ENCODE peak calls at places on chromosomes 11 and 22, in nine cellular contexts. T, Y, H, M, X, A, Z, L and P are unnamed samples.

GRCh38 chr11:75527938-75528845 is 2.5 kb upstream of the GDPD5 start:
- DNase-seq in Z (no peak), L (no peak), H (no peak), M (no peak), A (no peak), T (no peak), Y (no peak), X (no peak), P (no peak)

GRCh38 chr11:86152006-86152862 is 83.3 kb upstream of the PICALM start:
- DNase-seq in X (no peak), A (no peak), L (no peak), Z (no peak), H (no peak), Y (no peak), T (no peak), M (no peak), P (no peak)

GRCh38 chr11:102776454-102776853 is 4.0 kb downstream of the MMP10 start:
- DNase-seq in Y (no peak), T (no peak), L (no peak), M (no peak), A (no peak), H (no peak), X (no peak), Z (no peak), P (no peak)

GRCh38 chr11:45872513-45873356 is 12.7 kb upstream of the MAPK8IP1 start:
- DNase-seq in Z (peak; percentile 20), X (peak; percentile 8), T (peak; percentile 81), L (peak; percentile 94), M (peak; percentile 65), A (no peak), H (no peak), Y (no peak), P (no peak)

GRCh38 chr11:83035070-83035854 is 36.4 kb downstream of the RAB30 start:
- DNase-seq in L (no peak), H (no peak), Y (no peak), T (no peak), A (no peak), Z (no peak), X (no peak), M (no peak), P (no peak)

GRCh38 chr11:56846631-56847400 is 98.3 kb upstream of the OR9G4 start:
- DNase-seq in H (no peak), Z (no peak), A (no peak), M (no peak), T (no peak), X (no peak), L (no peak), Y (no peak), P (no peak)

GRCh38 chr11:119445850-119446249 is 22.9 kb upstream of the THY1 start:
- DNase-seq in T (peak; percentile 46), L (no peak), H (no peak), A (no peak), Y (no peak), X (peak; percentile 39), M (no peak), Z (no peak), P (no peak)

GRCh38 chr11:84452211-84452610 is 1166.0 kb upstream of the CCDC90B start:
- DNase-seq in Z (no peak), X (no peak), L (no peak), Y (no peak), H (no peak), T (no peak), A (no peak), M (no peak), P (no peak)

GRCh38 chr11:44112083-44112865 is 16.8 kb downstream of the EXT2 start:
- DNase-seq in A (no peak), L (no peak), H (peak; percentile 20), Z (no peak), X (no peak), T (peak; percentile 55), Y (no peak), M (peak; percentile 51), P (no peak)

GRCh38 chr11:13215157-13215556 is 62.4 kb upstream of the BMAL1 start:
- DNase-seq in M (no peak), X (no peak), L (no peak), Z (no peak), A (no peak), T (no peak), H (no peak), Y (no peak), P (no peak)

GRCh38 chr11:92843455-92843854 is 126.0 kb upstream of the MTNR1B start:
- DNase-seq in X (peak; percentile 94), T (no peak), Y (no peak), H (peak; percentile 40), M (no peak), Z (no peak), A (no peak), L (no peak), P (no peak)

GRCh38 chr11:120339394-120339890 is 3.2 kb downstream of the ARHGEF12 start:
- DNase-seq in H (peak; percentile 54), Y (no peak), Z (no peak), X (peak; percentile 89), L (peak; percentile 52), A (no peak), M (no peak), T (peak; percentile 18), P (no peak)

GRCh38 chr22:42639541-42640241 is 710 bp downstream of the ATP5MGL start:
- DNase-seq in Y (no peak), A (no peak), T (peak; percentile 2), L (peak; percentile 27), M (no peak), X (no peak), Z (no peak), H (no peak), P (no peak)

GRCh38 chr11:12841946-12842630 is 167.0 kb upstream of the RASSF10 start:
- DNase-seq in M (no peak), Y (no peak), Z (no peak), T (peak; percentile 70), A (no peak), H (no peak), L (no peak), X (no peak), P (no peak)

GRCh38 chr11:125085301-125086081 is 22.4 kb downstream of the SLC37A2 start:
- DNase-seq in Z (no peak), A (peak; percentile 59), H (no peak), Y (no peak), L (no peak), M (no peak), X (no peak), T (no peak), P (no peak)

GRCh38 chr11:32706985-32707736 is 87.3 kb downstream of the CCDC73 start:
- DNase-seq in A (no peak), M (no peak), L (no peak), H (no peak), T (peak; percentile 19), X (no peak), Y (no peak), Z (no peak), P (no peak)

GRCh38 chr11:116703421-116703820 is 69.4 kb downstream of the BUD13 start:
- DNase-seq in H (no peak), Z (no peak), T (no peak), L (peak; percentile 86), M (no peak), X (peak; percentile 94), A (peak; percentile 61), Y (no peak), P (no peak)

GRCh38 chr11:126871792-126872191 is 128.8 kb downstream of the KIRREL3 start:
- DNase-seq in Z (no peak), T (peak; percentile 41), X (no peak), H (no peak), M (no peak), A (no peak), L (no peak), Y (no peak), P (no peak)